ENCODE peak calls at places on chromosomes 6 and 20, in four cellular contexts. O is HepG2, T is HCT116, R is K562. Z is an unnamed sample.

GRCh38 chr6:30151580-30151979 is 9.4 kb downstream of the TRIM10 start:
- DNase-seq in O (no peak), T (no peak), R (peak; percentile 35), Z (no peak)

GRCh38 chr6:108793449-108794134 is 54.6 kb upstream of the ARMC2 start:
- DNase-seq in O (peak; percentile 17), T (no peak), R (no peak), Z (no peak)

GRCh38 chr6:15398657-15399287 is 152.9 kb downstream of the JARID2 start:
- DNase-seq in O (no peak), T (no peak), R (no peak), Z (no peak)

GRCh38 chr6:165967768-165968408 is 199.8 kb downstream of the TBXT start:
- DNase-seq in O (no peak), T (no peak), R (no peak), Z (no peak)

GRCh38 chr6:154951400-154952200 is 43.5 kb upstream of the TIAM2 start:
- DNase-seq in O (no peak), T (no peak), R (no peak), Z (no peak)

GRCh38 chr20:62770111-62770910 is 26.0 kb upstream of the MRGBP start:
- DNase-seq in O (no peak), T (no peak), R (no peak), Z (no peak)

GRCh38 chr20:18077157-18077556 is 19.4 kb upstream of the OVOL2 start:
- DNase-seq in O (peak; percentile 28), T (no peak), R (no peak), Z (no peak)

GRCh38 chr20:59258103-59258705 is 42.2 kb upstream of the EDN3 start:
- DNase-seq in O (no peak), T (no peak), R (no peak), Z (no peak)

GRCh38 chr6:99602519-99603420 is 3.9 kb upstream of the PRDM13 start:
- DNase-seq in O (no peak), T (no peak), R (no peak), Z (no peak)

GRCh38 chr6:160750276-160750689 is 48.2 kb downstream of the PLG start:
- DNase-seq in O (peak; percentile 18), T (peak; percentile 18), R (peak; percentile 42), Z (no peak)

GRCh38 chr6:28172006-28172405 is 30.3 kb downstream of the ZKSCAN8 start:
- DNase-seq in O (no peak), T (no peak), R (no peak), Z (no peak)

GRCh38 chr6:15874821-15875220 is 212.0 kb upstream of the DTNBP1 start:
- DNase-seq in O (no peak), T (no peak), R (no peak), Z (no peak)

GRCh38 chr6:82205793-82206425 is 41.6 kb downstream of the IBTK start:
- DNase-seq in O (peak; percentile 5), T (no peak), R (peak; percentile 11), Z (no peak)

GRCh38 chr6:3131695-3132094 is 13.2 kb downstream of the BPHL start:
- DNase-seq in O (no peak), T (no peak), R (no peak), Z (no peak)

GRCh38 chr6:43705996-43706395 is 18.4 kb upstream of the MRPS18A start:
- DNase-seq in O (no peak), T (no peak), R (no peak), Z (no peak)

GRCh38 chr6:107447663-107448216 is 11.6 kb downstream of the PDSS2 start:
- DNase-seq in O (no peak), T (no peak), R (no peak), Z (no peak)

GRCh38 chr6:84776392-84776791 is 12.0 kb upstream of the TBX18 start:
- DNase-seq in O (no peak), T (no peak), R (no peak), Z (no peak)

GRCh38 chr6:148336901-148337300 is 5.7 kb upstream of the SASH1 start:
- DNase-seq in O (no peak), T (no peak), R (no peak), Z (no peak)

GRCh38 chr6:89110288-89110687 is 7.6 kb downstream of the SRSF12 start:
- DNase-seq in O (no peak), T (no peak), R (no peak), Z (no peak)

GRCh38 chr6:128713461-128713860 is 169.5 kb upstream of the LAMA2 start:
- DNase-seq in O (no peak), T (no peak), R (no peak), Z (no peak)

GRCh38 chr20:21322083-21322710 is 19.1 kb downstream of the XRN2 start:
- DNase-seq in O (no peak), T (no peak), R (no peak), Z (no peak)

GRCh38 chr6:394641-395289 is 3.2 kb downstream of the IRF4 start:
- DNase-seq in O (no peak), T (no peak), R (no peak), Z (no peak)
- H3K4me3 ChIP-seq in O (no peak overlapping the region), T (no peak overlapping the region), R (no peak overlapping the region), Z (no peak overlapping the region)

DNA sequence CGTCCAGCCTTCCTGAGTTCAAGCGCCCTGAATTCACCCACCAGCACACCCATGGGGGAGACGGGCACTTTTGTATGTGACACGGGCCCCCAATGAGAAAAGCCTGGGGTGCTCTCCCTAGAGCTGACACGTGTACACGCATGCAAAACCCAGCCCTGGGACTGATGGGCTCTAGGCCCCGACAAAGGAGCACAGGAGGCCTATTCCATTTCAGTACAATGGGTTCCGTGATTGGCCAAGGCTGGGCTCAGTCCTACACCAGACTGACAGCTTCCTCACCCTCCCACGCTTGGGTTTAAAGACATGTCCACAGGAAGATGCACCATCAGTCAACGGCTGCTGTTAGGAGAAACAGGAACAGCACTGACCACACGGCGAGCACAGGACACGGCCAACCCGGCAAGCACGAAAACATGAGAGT is 8.8 kb downstream of the ZBTB46 start:
- DNase-seq in O (no peak), T (no peak), R (peak; percentile 64), Z (no peak)
- TF ChIP-seq TCF7L2 in O (no peak), T (no peak), R (no peak), Z (no peak)

GRCh38 chr20:54254596-54254995 is 46.7 kb downstream of the PFDN4 start:
- DNase-seq in O (no peak), T (no peak), R (no peak), Z (no peak)

GRCh38 chr20:54251093-54251492 is 43.2 kb downstream of the PFDN4 start:
- DNase-seq in O (no peak), T (no peak), R (no peak), Z (no peak)

GRCh38 chr20:54257090-54257816 is 49.4 kb downstream of the PFDN4 start:
- DNase-seq in O (no peak), T (peak; percentile 18), R (no peak), Z (no peak)

GRCh38 chr20:54256202-54256601 is 48.3 kb downstream of the PFDN4 start:
- DNase-seq in O (no peak), T (no peak), R (no peak), Z (no peak)

DNA sequence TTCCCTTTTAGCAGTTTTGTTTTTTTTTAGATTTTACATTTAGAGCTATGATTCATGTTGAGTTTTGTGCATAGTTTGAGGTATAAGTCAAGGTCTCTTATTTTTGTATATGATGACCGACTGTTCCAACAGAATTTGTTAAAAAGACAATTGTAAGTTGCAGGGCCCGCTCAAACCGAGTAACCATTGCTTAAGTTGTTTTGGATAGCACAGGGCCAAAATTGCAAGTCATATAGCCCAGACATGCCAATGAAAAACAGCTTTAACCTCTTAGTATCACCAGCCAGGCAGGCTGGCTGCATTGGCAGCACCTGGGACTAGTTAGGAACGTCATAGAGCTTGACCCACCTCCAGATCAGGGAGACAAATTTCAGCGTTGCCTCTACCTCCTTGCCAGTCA is 47.3 kb downstream of the PFDN4 start:
- DNase-seq in O (no peak), T (no peak), R (no peak), Z (no peak)
- H3K4me3 ChIP-seq in O (no peak overlapping the region), T (no peak overlapping the region), R (no peak overlapping the region), Z (no peak overlapping the region)

DNA sequence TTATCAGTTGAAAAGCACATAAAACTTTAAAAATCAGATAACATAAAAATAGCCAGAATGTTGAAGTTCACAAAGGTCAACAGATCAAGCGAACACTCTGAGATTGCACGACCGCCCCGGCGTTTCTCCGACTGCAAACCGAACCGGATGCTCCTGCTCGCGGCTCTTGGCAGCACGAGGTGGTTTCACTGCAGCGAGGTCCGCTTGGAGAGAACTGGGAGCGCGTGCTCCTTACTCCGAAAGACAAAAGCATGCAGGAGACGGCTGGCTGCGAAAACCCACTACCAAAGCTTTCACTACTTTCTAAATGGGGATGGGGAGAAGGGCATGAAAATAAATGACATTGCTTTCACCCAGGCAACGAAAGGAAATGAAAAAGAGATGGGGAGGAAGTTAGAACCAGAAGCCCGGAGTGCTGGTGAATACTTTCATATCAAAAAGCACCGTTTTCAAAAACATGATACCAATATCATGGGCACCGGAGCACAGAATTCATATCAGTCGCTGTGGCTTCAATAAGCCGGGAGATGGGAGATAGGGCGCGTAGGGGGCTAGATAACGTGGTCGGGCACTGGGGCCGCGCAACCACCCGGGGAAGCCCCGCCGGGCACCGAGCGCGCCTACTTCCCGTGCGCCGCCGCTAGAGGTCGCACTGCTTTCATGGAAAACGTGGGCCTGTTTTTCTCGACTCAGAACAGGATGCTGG is 8.3 kb upstream of the ANKRD60 start:
- DNase-seq in O (peak; percentile 52), T (no peak), R (peak; percentile 74), Z (peak; percentile 47)
- TF ChIP-seq TCF7L2 in O (no peak), T (no peak), R (no peak), Z (no peak)

GRCh38 chr20:38278763-38279162 is 18.2 kb upstream of the KIAA1755 start:
- DNase-seq in O (no peak), T (no peak), R (no peak), Z (no peak)
- H3K4me3 ChIP-seq in O (no peak overlapping the region), T (no peak overlapping the region), R (no peak overlapping the region), Z (no peak overlapping the region)

Z was measured in Panc1.